ENCODE peak calls at places on chromosomes 3 and 15, in ten cellular contexts. E is dorsolateral prefrontal cortex, R is amygdala, L is activated T-cell treated with anti-CD3 and anti-CD28 coated beads for 4 hours, O is GM13976, Y is C1 segment of cervical spinal cord, P is foreskin fibroblast, A is DMS53, H is COR-L47, Q is globus pallidus. Z is an unnamed sample.

GRCh38 chr3:102796856-102797255 is 362.0 kb downstream of the ZPLD1 start:
- DNase-seq in E (no peak), R (no peak), L (no peak), O (no peak), Y (no peak), P (no peak), A (no peak), H (no peak), Q (no peak), Z (no peak)

GRCh38 chr15:33030315-33030714 is 164.2 kb downstream of the FMN1 start:
- DNase-seq in E (no peak), R (no peak), L (no peak), O (no peak), Y (no peak), P (no peak), A (no peak), H (no peak), Q (no peak), Z (no peak)

GRCh38 chr3:194906970-194907629 is 221.4 kb downstream of the FAM43A start:
- DNase-seq in E (no peak), R (no peak), L (no peak), O (no peak), Y (no peak), P (no peak), A (no peak), H (no peak), Q (no peak), Z (no peak)

GRCh38 chr3:186277268-186277909 is 84.6 kb downstream of the DGKG start:
- DNase-seq in E (no peak), R (no peak), L (no peak), O (no peak), Y (no peak), P (peak), A (peak), H (peak), Q (no peak), Z (no peak)

GRCh38 chr3:111695584-111696213 is 100.6 kb upstream of the ZBED2 start:
- DNase-seq in E (no peak), R (no peak), L (no peak), O (no peak), Y (no peak), P (peak), A (peak), H (no peak), Q (no peak), Z (no peak)

GRCh38 chr3:182769673-182770072 is 23.6 kb upstream of the ATP11B start:
- DNase-seq in E (no peak), R (no peak), L (no peak), O (no peak), Y (no peak), P (no peak), A (no peak), H (no peak), Q (no peak), Z (no peak)

GRCh38 chr3:32399030-32399620 is 7.5 kb downstream of the CMTM7 start:
- DNase-seq in E (no peak), R (no peak), L (peak), O (peak), Y (no peak), P (peak), A (peak), H (peak), Q (no peak), Z (no peak)

GRCh38 chr3:136938334-136938733 is 19.4 kb upstream of the IL20RB start:
- DNase-seq in E (no peak), R (no peak), L (no peak), O (no peak), Y (no peak), P (peak), A (no peak), H (no peak), Q (no peak), Z (no peak)

GRCh38 chr3:134615743-134616142 is 35.1 kb downstream of the KY start:
- DNase-seq in E (no peak), R (no peak), L (no peak), O (no peak), Y (no peak), P (no peak), A (no peak), H (no peak), Q (no peak), Z (no peak)

GRCh38 chr3:183161552-183162345 is 785 bp downstream of the LAMP3 start:
- DNase-seq in E (no peak), R (no peak), L (no peak), O (peak), Y (no peak), P (peak), A (peak), H (no peak), Q (no peak), Z (peak)

GRCh38 chr3:114879059-114880031 is 267.7 kb downstream of the ZBTB20 start:
- DNase-seq in E (no peak), R (no peak), L (no peak), O (no peak), Y (no peak), P (peak), A (peak), H (peak), Q (no peak), Z (peak)

GRCh38 chr15:83112233-83112958 is 5.0 kb downstream of the TM6SF1 start:
- DNase-seq in E (no peak), R (no peak), L (no peak), O (no peak), Y (no peak), P (peak), A (no peak), H (no peak), Q (no peak), Z (no peak)

GRCh38 chr3:72745146-72745976 is 102.9 kb downstream of the SHQ1 start:
- DNase-seq in E (no peak), R (no peak), L (no peak), O (no peak), Y (no peak), P (no peak), A (no peak), H (no peak), Q (no peak), Z (no peak)

GRCh38 chr3:11613851-11614491 is 29.7 kb downstream of the VGLL4 start:
- DNase-seq in E (peak), R (no peak), L (no peak), O (no peak), Y (no peak), P (peak), A (no peak), H (no peak), Q (no peak), Z (no peak)

GRCh38 chr15:69144530-69144929 is 15.9 kb upstream of the GLCE start:
- DNase-seq in E (no peak), R (no peak), L (no peak), O (no peak), Y (no peak), P (no peak), A (no peak), H (no peak), Q (no peak), Z (no peak)

GRCh38 chr3:23830869-23831484 is 25.2 kb downstream of the UBE2E1 start:
- DNase-seq in E (no peak), R (no peak), L (no peak), O (peak), Y (no peak), P (no peak), A (no peak), H (no peak), Q (no peak), Z (peak)